ENCODE peak calls at places on chromosomes 1 and 21, in six cellular contexts. Q is fibroblast of lung, Y is A549, P is cardiac muscle cell, L is transverse colon, K is dorsolateral prefrontal cortex. V is an unnamed sample.

GRCh38 chr1:147794570-147794969 is 34.2 kb upstream of the GJA5 start:
- DNase-seq in Q (no peak), Y (no peak), P (no peak), L (no peak), K (no peak), V (no peak)

GRCh38 chr1:164637461-164638375 is 78.7 kb downstream of the PBX1 start:
- DNase-seq in Q (peak; percentile 93), Y (peak; percentile 67), P (no peak), L (no peak), K (peak; percentile 73), V (no peak)

GRCh38 chr21:27802816-27803475 is 836.1 kb upstream of the ADAMTS5 start:
- DNase-seq in Q (no peak), Y (no peak), P (peak; percentile 52), L (peak; percentile 39), K (peak; percentile 35), V (peak; percentile 46)

GRCh38 chr1:79079770-79080169 is 73.2 kb upstream of the ADGRL4 start:
- DNase-seq in Q (peak; percentile 91), Y (no peak), P (no peak), L (no peak), K (no peak), V (no peak)

GRCh38 chr1:167934407-167935251 is 1.9 kb upstream of the DCAF6 start:
- DNase-seq in Q (peak; percentile 51), Y (no peak), P (peak; percentile 25), L (no peak), K (no peak), V (no peak)

GRCh38 chr1:185869590-185869989 is 135.4 kb downstream of the HMCN1 start:
- DNase-seq in Q (no peak), Y (no peak), P (no peak), L (no peak), K (no peak), V (no peak)

GRCh38 chr1:210340751-210341328 is 12.1 kb downstream of the HHAT start:
- DNase-seq in Q (no peak), Y (no peak), P (no peak), L (no peak), K (no peak), V (no peak)

GRCh38 chr1:119133987-119134386 is 6.5 kb downstream of the WARS2 start:
- DNase-seq in Q (peak; percentile 67), Y (no peak), P (no peak), L (no peak), K (no peak), V (no peak)

GRCh38 chr1:196180847-196181593 is 427.2 kb downstream of the KCNT2 start:
- DNase-seq in Q (peak; percentile 97), Y (peak; percentile 13), P (no peak), L (no peak), K (no peak), V (no peak)

GRCh38 chr1:32989160-32989894 is 24.7 kb upstream of the RNF19B start:
- DNase-seq in Q (peak; percentile 99), Y (no peak), P (peak; percentile 27), L (peak; percentile 56), K (peak; percentile 36), V (no peak)

GRCh38 chr1:220353229-220354012 is 81.2 kb upstream of the RAB3GAP2 start:
- DNase-seq in Q (no peak), Y (no peak), P (no peak), L (no peak), K (no peak), V (no peak)

GRCh38 chr21:41802684-41803083 is 35.8 kb upstream of the RIPK4 start:
- DNase-seq in Q (peak; percentile 50), Y (no peak), P (no peak), L (peak; percentile 26), K (peak; percentile 73), V (no peak)

GRCh38 chr21:21200103-21200938 is 202.1 kb downstream of the NCAM2 start:
- DNase-seq in Q (peak; percentile 100), Y (no peak), P (no peak), L (peak; percentile 27), K (no peak), V (no peak)

GRCh38 chr1:41919131-41919530 is 409 bp upstream of the HIVEP3 start:
- DNase-seq in Q (no peak), Y (no peak), P (no peak), L (no peak), K (no peak), V (no peak)

GRCh38 chr1:41407666-41408252 is 46.5 kb downstream of the FOXO6 start:
- DNase-seq in Q (no peak), Y (no peak), P (no peak), L (no peak), K (no peak), V (no peak)

GRCh38 chr1:153291514-153291913 is 21.2 kb downstream of the PGLYRP3 start:
- DNase-seq in Q (no peak), Y (no peak), P (no peak), L (no peak), K (no peak), V (no peak)

GRCh38 chr1:24070821-24071393 is 41.0 kb downstream of the MYOM3 start:
- DNase-seq in Q (peak; percentile 60), Y (peak; percentile 86), P (peak; percentile 87), L (peak; percentile 81), K (peak; percentile 82), V (no peak)

GRCh38 chr1:111481387-111482221 is 7.8 kb downstream of the C1orf162 start:
- DNase-seq in Q (peak; percentile 45), Y (peak; percentile 31), P (peak; percentile 88), L (peak; percentile 79), K (peak; percentile 79), V (peak; percentile 77)

GRCh38 chr1:233945573-233945972 is 41.1 kb downstream of the SLC35F3 start:
- DNase-seq in Q (peak; percentile 56), Y (no peak), P (no peak), L (no peak), K (no peak), V (no peak)

GRCh38 chr1:15386128-15386824 is 23.4 kb upstream of the EFHD2 start:
- DNase-seq in Q (peak; percentile 35), Y (no peak), P (no peak), L (no peak), K (peak; percentile 58), V (peak; percentile 40)

GRCh38 chr1:69648486-69648885 is 80.8 kb downstream of the LRRC7 start:
- DNase-seq in Q (no peak), Y (no peak), P (no peak), L (no peak), K (no peak), V (no peak)

GRCh38 chr1:14304381-14304865 is 294.1 kb upstream of the KAZN start:
- DNase-seq in Q (peak; percentile 96), Y (no peak), P (no peak), L (no peak), K (no peak), V (no peak)

GRCh38 chr1:7376676-7377075 is 394.4 kb upstream of the VAMP3 start:
- DNase-seq in Q (no peak), Y (no peak), P (no peak), L (no peak), K (no peak), V (no peak)

GRCh38 chr1:70440642-70441391 is 29.7 kb downstream of the CTH start:
- DNase-seq in Q (no peak), Y (no peak), P (no peak), L (peak; percentile 63), K (no peak), V (no peak)

GRCh38 chr1:55216078-55216477 is 914 bp upstream of the USP24 start:
- DNase-seq in Q (no peak), Y (no peak), P (no peak), L (no peak), K (no peak), V (no peak)

GRCh38 chr1:43530483-43531452 is at the start of gene PTPRF:
- DNase-seq in Q (peak; percentile 52), Y (peak; percentile 63), P (peak; percentile 85), L (peak; percentile 81), K (peak; percentile 65), V (peak; percentile 72)

GRCh38 chr1:202047977-202048376 is 37.6 kb downstream of the ELF3 start:
- DNase-seq in Q (no peak), Y (no peak), P (no peak), L (peak; percentile 48), K (no peak), V (no peak)

GRCh38 chr1:151915066-151915686 is 5.9 kb upstream of the THEM4 start:
- DNase-seq in Q (no peak), Y (no peak), P (no peak), L (no peak), K (no peak), V (no peak)
- H3K27ac ChIP-seq in Q (no peak overlapping the region), Y (no peak overlapping the region), P (no peak overlapping the region), L (no peak overlapping the region), K (no peak overlapping the region), V (no peak overlapping the region)

DNA sequence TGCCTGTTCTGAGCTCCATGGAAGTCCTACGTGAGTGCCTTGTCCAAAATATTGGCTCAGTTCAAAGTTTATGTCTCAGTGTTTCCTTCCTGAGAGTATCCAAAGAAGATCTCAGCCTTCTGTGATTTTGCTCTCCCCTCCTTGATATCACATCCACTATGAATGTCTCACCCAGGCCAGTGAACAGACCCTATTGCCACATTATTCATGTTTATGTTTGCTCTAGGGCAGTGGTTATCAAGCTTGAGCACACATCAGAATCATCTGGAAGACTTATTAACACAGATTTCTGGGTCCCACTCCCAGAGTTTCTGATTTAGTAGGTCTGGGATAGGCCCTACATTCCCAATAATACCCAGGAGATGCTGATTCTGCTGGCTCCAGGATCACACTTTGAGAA is 145.0 kb upstream of the FGGY start:
- DNase-seq in Q (no peak), Y (no peak), P (no peak), L (no peak), K (no peak), V (no peak)
- H3K27ac ChIP-seq in Q (peak overlapping the region; percentile 91), Y (peak overlapping the region; percentile 93), P (no peak overlapping the region), L (peak overlapping the region; percentile 84), K (no peak overlapping the region), V (no peak overlapping the region)

GRCh38 chr1:2837316-2837715 is 35.8 kb upstream of the TTC34 start:
- DNase-seq in Q (no peak), Y (no peak), P (no peak), L (no peak), K (no peak), V (no peak)

GRCh38 chr1:2836333-2836970 is 35.0 kb upstream of the TTC34 start:
- DNase-seq in Q (no peak), Y (no peak), P (no peak), L (no peak), K (no peak), V (no peak)

GRCh38 chr1:2835650-2836159 is 34.2 kb upstream of the TTC34 start:
- DNase-seq in Q (no peak), Y (no peak), P (no peak), L (no peak), K (no peak), V (no peak)

GRCh38 chr1:2837823-2838222 is 36.3 kb upstream of the TTC34 start:
- DNase-seq in Q (no peak), Y (no peak), P (no peak), L (no peak), K (no peak), V (no peak)

GRCh38 chr1:2840036-2840809 is 38.7 kb upstream of the TTC34 start:
- DNase-seq in Q (no peak), Y (no peak), P (no peak), L (no peak), K (no peak), V (no peak)
- H3K27ac ChIP-seq in Q (no peak overlapping the region), Y (no peak overlapping the region), P (no peak overlapping the region), L (no peak overlapping the region), K (no peak overlapping the region), V (no peak overlapping the region)

GRCh38 chr1:10546896-10547295 is 72.1 kb downstream of the PEX14 start:
- DNase-seq in Q (no peak), Y (no peak), P (peak; percentile 32), L (no peak), K (no peak), V (no peak)
- H3K27ac ChIP-seq in Q (no peak overlapping the region), Y (no peak overlapping the region), P (no peak overlapping the region), L (no peak overlapping the region), K (no peak overlapping the region), V (no peak overlapping the region)